ENCODE peak calls at places on chromosomes 2 and 18, in six cellular contexts. I, S, A, W, Y and O are unnamed samples.

GRCh38 chr2:143420313-143420712 is 291.1 kb downstream of the ARHGAP15 start:
- DNase-seq in S (no peak), I (no peak), A (no peak), W (no peak), Y (no peak), O (no peak)

GRCh38 chr18:68034293-68034692 is 517.8 kb upstream of the DSEL start:
- DNase-seq in S (no peak), Y (no peak), A (no peak), W (no peak), I (no peak), O (no peak)

GRCh38 chr18:35074581-35074980 is 33.4 kb downstream of the MAPRE2 start:
- DNase-seq in Y (no peak), W (no peak), A (no peak), S (no peak), I (no peak), O (no peak)

GRCh38 chr2:42314892-42315468 is 46.0 kb downstream of the COX7A2L start:
- DNase-seq in Y (no peak), W (no peak), A (no peak), I (peak), S (no peak), O (no peak)

GRCh38 chr2:110726285-110726684 is 6.1 kb upstream of the ACOXL start:
- DNase-seq in W (no peak), I (no peak), Y (no peak), A (no peak), S (no peak), O (no peak)

GRCh38 chr18:70047931-70048603 is 100.4 kb upstream of the CD226 start:
- DNase-seq in W (no peak), S (no peak), Y (no peak), I (peak), A (no peak), O (no peak)

GRCh38 chr2:38407111-38407682 is 30.1 kb upstream of the ATL2 start:
- DNase-seq in Y (no peak), W (peak), I (no peak), S (no peak), A (no peak), O (no peak)

GRCh38 chr2:179884193-179884592 is 22.8 kb upstream of the ZNF385B start:
- DNase-seq in I (no peak), Y (no peak), S (no peak), W (no peak), A (peak), O (no peak)

GRCh38 chr2:12081481-12082210 is 335.2 kb downstream of the LPIN1 start:
- DNase-seq in S (no peak), A (no peak), Y (no peak), W (no peak), I (peak), O (no peak)

GRCh38 chr2:5720426-5720825 is 28.2 kb downstream of the SOX11 start:
- DNase-seq in A (peak), I (peak), W (no peak), Y (no peak), S (no peak), O (no peak)

GRCh38 chr2:219125225-219125885 is 35.3 kb downstream of the NHEJ1 start:
- DNase-seq in A (no peak), I (peak), S (peak), W (no peak), Y (no peak), O (no peak)

GRCh38 chr2:230949966-230950832 is 25.2 kb upstream of the GPR55 start:
- DNase-seq in S (no peak), A (no peak), W (no peak), I (no peak), Y (no peak), O (no peak)